ENCODE peak calls at places on chromosomes 13 and 19, in four cellular contexts. One of them, this sample, is unnamed.
A peak's percentile ranks its signal among the peaks of the same experiment; 100 is the strongest.

GRCh38 chr13:106522112-106522511 is 13.3 kb downstream of the EFNB2 start:
- DNase-seq in activated naive CD4-positive, alpha-beta T cell treated with anti-CD3 and anti-CD28 coated beads, Interleukin-2, amount 10 ng/mL, durations not matched to agents 7 days and 5 days: no peak
- DNase-seq in amniotic epithelial cell: no peak
- DNase-seq in HFF-Myc: no peak
- DNase-seq in this sample: no peak

GRCh38 chr19:33304760-33305647 is 2.7 kb upstream of the CEBPA start:
- DNase-seq in activated naive CD4-positive, alpha-beta T cell treated with anti-CD3 and anti-CD28 coated beads, Interleukin-2, amount 10 ng/mL, durations not matched to agents 7 days and 5 days: no peak
- DNase-seq in amniotic epithelial cell: no peak
- DNase-seq in HFF-Myc: no peak
- DNase-seq in this sample: no peak

GRCh38 chr19:47135156-47135555 is 4.5 kb downstream of the SAE1 start:
- DNase-seq in activated naive CD4-positive, alpha-beta T cell treated with anti-CD3 and anti-CD28 coated beads, Interleukin-2, amount 10 ng/mL, durations not matched to agents 7 days and 5 days: no peak
- DNase-seq in amniotic epithelial cell: no peak
- DNase-seq in HFF-Myc: no peak
- DNase-seq in this sample: no peak

GRCh38 chr13:97240789-97241734 is 18.9 kb downstream of the MBNL2 start:
- DNase-seq in activated naive CD4-positive, alpha-beta T cell treated with anti-CD3 and anti-CD28 coated beads, Interleukin-2, amount 10 ng/mL, durations not matched to agents 7 days and 5 days: no peak
- DNase-seq in amniotic epithelial cell: no peak
- DNase-seq in HFF-Myc: no peak
- DNase-seq in this sample: no peak

GRCh38 chr19:46648961-46649960 is 11.7 kb downstream of the DACT3 start:
- DNase-seq in activated naive CD4-positive, alpha-beta T cell treated with anti-CD3 and anti-CD28 coated beads, Interleukin-2, amount 10 ng/mL, durations not matched to agents 7 days and 5 days: no peak
- DNase-seq in amniotic epithelial cell: no peak
- DNase-seq in HFF-Myc: no peak
- DNase-seq in this sample: no peak

GRCh38 chr13:77048592-77048991 is 21.6 kb upstream of the FBXL3 start:
- DNase-seq in activated naive CD4-positive, alpha-beta T cell treated with anti-CD3 and anti-CD28 coated beads, Interleukin-2, amount 10 ng/mL, durations not matched to agents 7 days and 5 days: no peak
- DNase-seq in amniotic epithelial cell: no peak
- DNase-seq in HFF-Myc: no peak
- DNase-seq in this sample: no peak

GRCh38 chr19:2034729-2035589 is 16.1 kb downstream of the MKNK2 start:
- DNase-seq in activated naive CD4-positive, alpha-beta T cell treated with anti-CD3 and anti-CD28 coated beads, Interleukin-2, amount 10 ng/mL, durations not matched to agents 7 days and 5 days: peak; percentile 79
- DNase-seq in amniotic epithelial cell: peak; percentile 40
- DNase-seq in HFF-Myc: no peak
- DNase-seq in this sample: peak; percentile 77

GRCh38 chr19:18373892-18374629 is 11.9 kb upstream of the GDF15 start:
- DNase-seq in activated naive CD4-positive, alpha-beta T cell treated with anti-CD3 and anti-CD28 coated beads, Interleukin-2, amount 10 ng/mL, durations not matched to agents 7 days and 5 days: peak; percentile 70
- DNase-seq in amniotic epithelial cell: peak; percentile 99
- DNase-seq in HFF-Myc: peak; percentile 96
- DNase-seq in this sample: peak; percentile 95

GRCh38 chr13:101970339-101970738 is 431.5 kb downstream of the FGF14 start:
- DNase-seq in activated naive CD4-positive, alpha-beta T cell treated with anti-CD3 and anti-CD28 coated beads, Interleukin-2, amount 10 ng/mL, durations not matched to agents 7 days and 5 days: no peak
- DNase-seq in amniotic epithelial cell: no peak
- DNase-seq in HFF-Myc: no peak
- DNase-seq in this sample: no peak

GRCh38 chr13:110330491-110331001 is 23.5 kb downstream of the COL4A2 start:
- DNase-seq in activated naive CD4-positive, alpha-beta T cell treated with anti-CD3 and anti-CD28 coated beads, Interleukin-2, amount 10 ng/mL, durations not matched to agents 7 days and 5 days: no peak
- DNase-seq in amniotic epithelial cell: peak; percentile 63
- DNase-seq in HFF-Myc: no peak
- DNase-seq in this sample: no peak

GRCh38 chr13:25890671-25891212 is 161.1 kb downstream of the SHISA2 start:
- DNase-seq in activated naive CD4-positive, alpha-beta T cell treated with anti-CD3 and anti-CD28 coated beads, Interleukin-2, amount 10 ng/mL, durations not matched to agents 7 days and 5 days: no peak
- DNase-seq in amniotic epithelial cell: peak; percentile 32
- DNase-seq in HFF-Myc: no peak
- DNase-seq in this sample: no peak

GRCh38 chr19:33405491-33406461 is 32.3 kb downstream of the CEBPG start:
- DNase-seq in activated naive CD4-positive, alpha-beta T cell treated with anti-CD3 and anti-CD28 coated beads, Interleukin-2, amount 10 ng/mL, durations not matched to agents 7 days and 5 days: no peak
- DNase-seq in amniotic epithelial cell: no peak
- DNase-seq in HFF-Myc: no peak
- DNase-seq in this sample: no peak

GRCh38 chr13:48749144-48749543 is 95.4 kb downstream of the CYSLTR2 start:
- DNase-seq in activated naive CD4-positive, alpha-beta T cell treated with anti-CD3 and anti-CD28 coated beads, Interleukin-2, amount 10 ng/mL, durations not matched to agents 7 days and 5 days: no peak
- DNase-seq in amniotic epithelial cell: peak; percentile 85
- DNase-seq in HFF-Myc: no peak
- DNase-seq in this sample: no peak

GRCh38 chr19:46896076-46896794 is 35.4 kb downstream of the ARHGAP35 start:
- DNase-seq in activated naive CD4-positive, alpha-beta T cell treated with anti-CD3 and anti-CD28 coated beads, Interleukin-2, amount 10 ng/mL, durations not matched to agents 7 days and 5 days: no peak
- DNase-seq in amniotic epithelial cell: no peak
- DNase-seq in HFF-Myc: no peak
- DNase-seq in this sample: no peak

GRCh38 chr19:17137417-17137816 is 61.8 kb downstream of the MYO9B start:
- DNase-seq in activated naive CD4-positive, alpha-beta T cell treated with anti-CD3 and anti-CD28 coated beads, Interleukin-2, amount 10 ng/mL, durations not matched to agents 7 days and 5 days: no peak
- DNase-seq in amniotic epithelial cell: no peak
- DNase-seq in HFF-Myc: no peak
- DNase-seq in this sample: no peak

GRCh38 chr19:45505996-45506245 is 1.4 kb upstream of the VASP start:
- DNase-seq in activated naive CD4-positive, alpha-beta T cell treated with anti-CD3 and anti-CD28 coated beads, Interleukin-2, amount 10 ng/mL, durations not matched to agents 7 days and 5 days: no peak
- DNase-seq in amniotic epithelial cell: no peak
- DNase-seq in HFF-Myc: no peak
- DNase-seq in this sample: no peak

GRCh38 chr19:45159971-45160324 is 834 bp downstream of the NKPD1 start:
- DNase-seq in activated naive CD4-positive, alpha-beta T cell treated with anti-CD3 and anti-CD28 coated beads, Interleukin-2, amount 10 ng/mL, durations not matched to agents 7 days and 5 days: no peak
- DNase-seq in amniotic epithelial cell: no peak
- DNase-seq in HFF-Myc: no peak
- DNase-seq in this sample: no peak

GRCh38 chr13:50129923-50130685 is 114.9 kb downstream of the KCNRG start:
- DNase-seq in activated naive CD4-positive, alpha-beta T cell treated with anti-CD3 and anti-CD28 coated beads, Interleukin-2, amount 10 ng/mL, durations not matched to agents 7 days and 5 days: peak; percentile 47
- DNase-seq in amniotic epithelial cell: peak; percentile 17
- DNase-seq in HFF-Myc: no peak
- DNase-seq in this sample: peak; percentile 42

GRCh38 chr19:40347476-40348124 is 597 bp downstream of the C19orf47 start:
- DNase-seq in activated naive CD4-positive, alpha-beta T cell treated with anti-CD3 and anti-CD28 coated beads, Interleukin-2, amount 10 ng/mL, durations not matched to agents 7 days and 5 days: no peak
- DNase-seq in amniotic epithelial cell: no peak
- DNase-seq in HFF-Myc: no peak
- DNase-seq in this sample: no peak

GRCh38 chr13:75458696-75459422 is 23.1 kb downstream of the TBC1D4 start:
- DNase-seq in activated naive CD4-positive, alpha-beta T cell treated with anti-CD3 and anti-CD28 coated beads, Interleukin-2, amount 10 ng/mL, durations not matched to agents 7 days and 5 days: no peak
- DNase-seq in amniotic epithelial cell: peak; percentile 75
- DNase-seq in HFF-Myc: no peak
- DNase-seq in this sample: no peak

GRCh38 chr19:38736413-38737280 is 7.6 kb downstream of the CAPN12 start:
- DNase-seq in activated naive CD4-positive, alpha-beta T cell treated with anti-CD3 and anti-CD28 coated beads, Interleukin-2, amount 10 ng/mL, durations not matched to agents 7 days and 5 days: peak; percentile 74
- DNase-seq in amniotic epithelial cell: peak; percentile 35
- DNase-seq in HFF-Myc: no peak
- DNase-seq in this sample: peak; percentile 79

GRCh38 chr19:42427313-42427712 is at the start of gene LIPE:
- DNase-seq in activated naive CD4-positive, alpha-beta T cell treated with anti-CD3 and anti-CD28 coated beads, Interleukin-2, amount 10 ng/mL, durations not matched to agents 7 days and 5 days: no peak
- DNase-seq in amniotic epithelial cell: peak; percentile 58
- DNase-seq in HFF-Myc: no peak
- DNase-seq in this sample: no peak

GRCh38 chr13:26872444-26873173 is 112.0 kb upstream of the GPR12 start:
- DNase-seq in activated naive CD4-positive, alpha-beta T cell treated with anti-CD3 and anti-CD28 coated beads, Interleukin-2, amount 10 ng/mL, durations not matched to agents 7 days and 5 days: peak; percentile 74
- DNase-seq in amniotic epithelial cell: peak; percentile 20
- DNase-seq in HFF-Myc: peak; percentile 10
- DNase-seq in this sample: peak; percentile 72

GRCh38 chr13:111521691-111522229 is 201.3 kb downstream of the TEX29 start:
- DNase-seq in activated naive CD4-positive, alpha-beta T cell treated with anti-CD3 and anti-CD28 coated beads, Interleukin-2, amount 10 ng/mL, durations not matched to agents 7 days and 5 days: no peak
- DNase-seq in amniotic epithelial cell: no peak
- DNase-seq in HFF-Myc: no peak
- DNase-seq in this sample: no peak

GRCh38 chr19:47267350-47267759 is 7.3 kb upstream of the INAFM1 start:
- DNase-seq in activated naive CD4-positive, alpha-beta T cell treated with anti-CD3 and anti-CD28 coated beads, Interleukin-2, amount 10 ng/mL, durations not matched to agents 7 days and 5 days: no peak
- DNase-seq in amniotic epithelial cell: no peak
- DNase-seq in HFF-Myc: no peak
- DNase-seq in this sample: no peak

GRCh38 chr19:48213959-48214358 is 41.8 kb downstream of the CARD8 start:
- DNase-seq in activated naive CD4-positive, alpha-beta T cell treated with anti-CD3 and anti-CD28 coated beads, Interleukin-2, amount 10 ng/mL, durations not matched to agents 7 days and 5 days: no peak
- DNase-seq in amniotic epithelial cell: no peak
- DNase-seq in HFF-Myc: no peak
- DNase-seq in this sample: no peak